ENCODE peak calls at places on chromosomes 12 and 14, in five cellular contexts. P is activated naive CD4-positive, alpha-beta T cell; N is NT2/D1; L is fibroblast of the conjunctiva; R is keratinocyte. J is an unnamed sample.

GRCh38 chr14:102775855-102776760 is 1.1 kb upstream of the TRAF3 start:
- DNase-seq in R (no peak), N (no peak), L (peak), P (no peak), J (peak)

GRCh38 chr12:85630851-85631250 is 205.4 kb downstream of the RASSF9 start:
- DNase-seq in L (no peak), N (no peak), P (no peak), R (no peak), J (no peak)

GRCh38 chr14:30621354-30621953 is 665 bp upstream of the SCFD1 start:
- DNase-seq in L (no peak), R (no peak), P (no peak), N (no peak), J (peak)

GRCh38 chr14:49975799-49976198 is 82.9 kb downstream of the ARF6 start:
- DNase-seq in R (no peak), P (no peak), L (no peak), N (no peak), J (no peak)

GRCh38 chr14:99671230-99672224 is 12.6 kb upstream of the CYP46A1 start:
- DNase-seq in L (no peak), N (no peak), P (no peak), R (no peak), J (no peak)

GRCh38 chr14:60632777-60633176 is 16.5 kb downstream of the SIX1 start:
- DNase-seq in R (no peak), L (no peak), P (no peak), N (no peak), J (no peak)

GRCh38 chr14:89440997-89441909 is 24.2 kb upstream of the FOXN3 start:
- DNase-seq in N (peak), L (no peak), P (no peak), R (no peak), J (no peak)

GRCh38 chr12:21906919-21907642 is 34.1 kb downstream of the ABCC9 start:
- DNase-seq in R (no peak), P (no peak), L (no peak), N (no peak), J (no peak)

GRCh38 chr14:74712499-74713394 is at the start of the genes AREL1 and FCF1:
- DNase-seq in N (peak), L (peak), R (peak), P (no peak), J (no peak)

GRCh38 chr14:31326111-31326510 is 94.2 kb downstream of the HEATR5A start:
- DNase-seq in L (peak), N (no peak), P (no peak), R (no peak), J (peak)

GRCh38 chr12:45671254-45671653 is 58.3 kb upstream of the ARID2 start:
- DNase-seq in N (no peak), P (no peak), R (no peak), L (peak), J (no peak)